ENCODE peak calls at places on chromosomes 3 and 15, in seven cellular contexts. One of them, this sample, is unnamed.

GRCh38 chr15:98815207-98815606 is 166.9 kb downstream of the IGF1R start:
- DNase-seq in GM12878: no peak
- DNase-seq in HCT116: no peak
- DNase-seq in K562: no peak
- DNase-seq in SK-N-SH: no peak
- DNase-seq in H1: no peak
- DNase-seq in HepG2: peak; percentile 20
- DNase-seq in this sample: no peak

GRCh38 chr15:41438206-41438605 is 21.3 kb downstream of the RTF1 start:
- DNase-seq in K562: peak; percentile 81
- DNase-seq in HCT116: no peak
- DNase-seq in SK-N-SH: no peak
- DNase-seq in HepG2: no peak
- DNase-seq in H1: no peak
- DNase-seq in GM12878: no peak
- DNase-seq in this sample: no peak

GRCh38 chr3:45716790-45717336 is 27.7 kb downstream of the SACM1L start:
- DNase-seq in HepG2: no peak
- DNase-seq in SK-N-SH: no peak
- DNase-seq in H1: no peak
- DNase-seq in GM12878: no peak
- DNase-seq in K562: no peak
- DNase-seq in HCT116: no peak
- DNase-seq in this sample: no peak

GRCh38 chr3:171574556-171575240 is 114.5 kb upstream of the TNIK start:
- DNase-seq in HCT116: no peak
- DNase-seq in HepG2: no peak
- DNase-seq in SK-N-SH: no peak
- DNase-seq in H1: no peak
- DNase-seq in K562: no peak
- DNase-seq in GM12878: no peak
- DNase-seq in this sample: no peak

GRCh38 chr3:196378442-196378841 is 40.3 kb upstream of the TM4SF19 start:
- DNase-seq in K562: peak; percentile 60
- DNase-seq in SK-N-SH: no peak
- DNase-seq in HCT116: no peak
- DNase-seq in HepG2: no peak
- DNase-seq in GM12878: no peak
- DNase-seq in H1: no peak
- DNase-seq in this sample: no peak

GRCh38 chr3:171806200-171807128 is 3.8 kb downstream of the PLD1 start:
- DNase-seq in HCT116: no peak
- DNase-seq in SK-N-SH: no peak
- DNase-seq in GM12878: no peak
- DNase-seq in K562: peak; percentile 74
- DNase-seq in HepG2: peak; percentile 95
- DNase-seq in H1: no peak
- DNase-seq in this sample: peak; percentile 42

GRCh38 chr3:135965129-135965505 is 411 bp upstream of the PPP2R3A start:
- DNase-seq in HepG2: no peak
- DNase-seq in SK-N-SH: no peak
- DNase-seq in HCT116: no peak
- DNase-seq in GM12878: no peak
- DNase-seq in H1: no peak
- DNase-seq in K562: no peak
- DNase-seq in this sample: peak; percentile 17

GRCh38 chr3:155701882-155702465 is 42.9 kb downstream of the PLCH1 start:
- DNase-seq in SK-N-SH: peak; percentile 43
- DNase-seq in H1: no peak
- DNase-seq in K562: peak; percentile 34
- DNase-seq in HCT116: peak; percentile 31
- DNase-seq in GM12878: no peak
- DNase-seq in HepG2: peak; percentile 62
- DNase-seq in this sample: peak; percentile 76

GRCh38 chr3:190064112-190064511 is 56.6 kb downstream of the P3H2 start:
- DNase-seq in K562: no peak
- DNase-seq in GM12878: no peak
- DNase-seq in HepG2: no peak
- DNase-seq in SK-N-SH: no peak
- DNase-seq in H1: no peak
- DNase-seq in HCT116: peak; percentile 33
- DNase-seq in this sample: no peak

GRCh38 chr3:181329024-181329423 is 339.5 kb upstream of the DNAJC19 start:
- DNase-seq in K562: no peak
- DNase-seq in SK-N-SH: no peak
- DNase-seq in GM12878: no peak
- DNase-seq in H1: no peak
- DNase-seq in HepG2: no peak
- DNase-seq in HCT116: no peak
- DNase-seq in this sample: no peak

GRCh38 chr15:98296653-98297052 is 336.1 kb downstream of the ARRDC4 start:
- DNase-seq in HepG2: no peak
- DNase-seq in H1: no peak
- DNase-seq in K562: no peak
- DNase-seq in SK-N-SH: no peak
- DNase-seq in GM12878: no peak
- DNase-seq in HCT116: no peak
- DNase-seq in this sample: peak; percentile 12

DNA sequence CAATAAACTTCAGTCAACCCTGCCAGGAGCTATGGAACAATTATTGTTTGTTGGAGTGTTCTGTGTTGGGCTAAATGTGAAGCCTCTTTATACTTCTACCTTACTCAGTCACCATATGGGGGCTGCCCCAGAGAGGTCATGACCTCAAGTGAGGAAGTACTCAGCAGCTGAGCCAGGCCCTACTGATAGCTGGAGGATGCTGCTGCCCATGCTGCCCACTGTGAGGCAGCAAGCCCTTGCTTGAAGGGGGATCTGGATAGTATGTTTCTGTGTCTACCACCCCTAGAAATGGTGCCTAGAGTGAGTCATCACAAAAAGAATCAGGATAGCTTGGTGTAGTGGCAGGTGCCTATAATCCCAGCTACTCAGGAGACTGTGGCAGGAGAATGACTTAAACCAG is 4.5 kb upstream of the RPL24 start:
- DNase-seq in GM12878: no peak
- DNase-seq in K562: peak; percentile 25
- DNase-seq in HCT116: no peak
- DNase-seq in HepG2: no peak
- DNase-seq in H1: no peak
- DNase-seq in SK-N-SH: no peak
- DNase-seq in this sample: no peak
- TF ChIP-seq JUND in GM12878: no peak
- TF ChIP-seq JUND in K562: no peak
- TF ChIP-seq JUND in HCT116: no peak
- TF ChIP-seq JUND in HepG2: no peak
- TF ChIP-seq JUND in H1: no peak
- TF ChIP-seq JUND in SK-N-SH: no peak
- TF ChIP-seq JUND in this sample: no peak

GRCh38 chr3:70726966-70727365 is 414.5 kb upstream of the MDFIC2 start:
- DNase-seq in K562: no peak
- DNase-seq in HepG2: no peak
- DNase-seq in GM12878: no peak
- DNase-seq in SK-N-SH: no peak
- DNase-seq in H1: no peak
- DNase-seq in HCT116: no peak
- DNase-seq in this sample: no peak
- TF ChIP-seq JUND in K562: no peak
- TF ChIP-seq JUND in HepG2: no peak
- TF ChIP-seq JUND in GM12878: no peak
- TF ChIP-seq JUND in SK-N-SH: no peak
- TF ChIP-seq JUND in H1: no peak
- TF ChIP-seq JUND in HCT116: no peak
- TF ChIP-seq JUND in this sample: no peak

GRCh38 chr15:88450125-88450798 is 16.9 kb downstream of the MRPL46 start:
- DNase-seq in HepG2: peak; percentile 53
- DNase-seq in H1: peak; percentile 98
- DNase-seq in GM12878: no peak
- DNase-seq in HCT116: peak; percentile 49
- DNase-seq in SK-N-SH: peak; percentile 71
- DNase-seq in K562: peak; percentile 81
- DNase-seq in this sample: peak; percentile 64
- TF ChIP-seq JUND in HepG2: no peak
- TF ChIP-seq JUND in H1: no peak
- TF ChIP-seq JUND in GM12878: no peak
- TF ChIP-seq JUND in HCT116: no peak
- TF ChIP-seq JUND in SK-N-SH: no peak
- TF ChIP-seq JUND in K562: no peak
- TF ChIP-seq JUND in this sample: no peak

DNA sequence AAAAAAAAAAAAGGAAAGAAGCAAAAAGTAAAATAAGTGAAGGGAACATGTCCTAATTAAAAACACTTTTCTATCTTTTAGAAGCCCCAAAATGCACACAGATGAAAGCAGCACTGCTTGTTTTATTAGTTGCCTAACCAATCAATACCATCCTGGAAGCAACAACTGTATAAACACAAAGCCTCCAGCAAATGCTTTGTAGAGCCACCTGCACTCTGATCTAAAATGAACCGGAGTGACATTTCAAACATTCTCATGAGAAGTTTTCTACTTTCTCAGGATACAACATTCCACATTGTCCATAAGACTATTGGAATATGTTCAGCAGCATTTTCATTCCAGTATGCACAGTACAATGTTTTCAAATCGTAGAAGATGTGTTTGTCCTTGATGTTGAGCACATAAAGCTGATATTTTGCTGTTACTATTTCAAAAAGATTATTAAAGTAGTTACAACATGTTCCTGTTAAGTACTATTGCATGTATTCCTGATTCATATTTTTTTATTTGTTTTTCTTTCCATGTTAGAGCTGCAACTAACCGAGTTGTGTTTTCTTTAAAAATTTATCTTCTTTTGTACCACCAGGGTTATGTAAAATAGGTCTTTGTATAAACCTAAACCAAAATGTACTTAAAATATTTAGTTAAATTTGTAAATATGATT is 50.3 kb upstream of the PLSCR5 start:
- DNase-seq in SK-N-SH: no peak
- DNase-seq in HCT116: no peak
- DNase-seq in GM12878: no peak
- DNase-seq in K562: no peak
- DNase-seq in HepG2: peak; percentile 59
- DNase-seq in H1: no peak
- DNase-seq in this sample: no peak
- TF ChIP-seq JUND in SK-N-SH: no peak
- TF ChIP-seq JUND in HCT116: no peak
- TF ChIP-seq JUND in GM12878: no peak
- TF ChIP-seq JUND in K562: no peak
- TF ChIP-seq JUND in HepG2: no peak
- TF ChIP-seq JUND in H1: no peak
- TF ChIP-seq JUND in this sample: no peak

GRCh38 chr3:108221403-108221802 is 821 bp downstream of the IFT57 start:
- DNase-seq in HepG2: no peak
- DNase-seq in SK-N-SH: no peak
- DNase-seq in GM12878: no peak
- DNase-seq in HCT116: no peak
- DNase-seq in H1: no peak
- DNase-seq in K562: no peak
- DNase-seq in this sample: no peak
- TF ChIP-seq JUND in HepG2: no peak
- TF ChIP-seq JUND in SK-N-SH: no peak
- TF ChIP-seq JUND in GM12878: no peak
- TF ChIP-seq JUND in HCT116: no peak
- TF ChIP-seq JUND in H1: no peak
- TF ChIP-seq JUND in K562: no peak
- TF ChIP-seq JUND in this sample: no peak

DNA sequence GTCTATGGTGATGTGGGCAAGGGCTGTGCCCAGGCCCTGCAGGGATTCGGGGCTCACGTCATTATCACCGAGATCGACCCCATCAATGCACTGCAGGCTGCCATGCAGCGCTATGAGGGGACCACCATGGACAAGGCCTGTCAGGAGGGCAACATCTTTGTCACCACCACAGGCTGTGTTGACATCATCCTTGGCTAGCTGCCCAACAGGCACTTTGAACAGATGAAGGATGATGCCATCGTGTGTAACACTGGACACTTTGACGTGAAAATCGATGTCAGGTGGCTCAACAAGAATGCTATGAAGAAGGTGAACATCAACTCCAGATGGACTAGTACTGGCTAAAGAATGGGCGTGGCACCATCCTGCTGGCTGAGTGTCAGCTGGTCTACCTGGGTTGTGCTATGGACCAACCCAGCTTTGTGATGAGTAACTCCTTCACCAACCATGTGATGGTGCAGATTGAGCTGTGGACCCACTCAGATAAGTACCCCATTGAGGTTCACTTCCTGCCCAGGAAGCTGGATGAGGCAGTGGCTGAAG is 6.1 kb upstream of the USP8 start:
- DNase-seq in K562: no peak
- DNase-seq in SK-N-SH: no peak
- DNase-seq in HepG2: no peak
- DNase-seq in HCT116: peak; percentile 24
- DNase-seq in H1: no peak
- DNase-seq in GM12878: no peak
- DNase-seq in this sample: no peak
- TF ChIP-seq JUND in K562: peak; percentile 89
- TF ChIP-seq JUND in SK-N-SH: no peak
- TF ChIP-seq JUND in HepG2: no peak
- TF ChIP-seq JUND in HCT116: no peak
- TF ChIP-seq JUND in H1: no peak
- TF ChIP-seq JUND in GM12878: no peak
- TF ChIP-seq JUND in this sample: no peak

GRCh38 chr15:40257656-40258450 is 19.0 kb downstream of the PAK6 start:
- DNase-seq in HepG2: no peak
- DNase-seq in K562: peak; percentile 42
- DNase-seq in GM12878: no peak
- DNase-seq in H1: no peak
- DNase-seq in HCT116: no peak
- DNase-seq in SK-N-SH: no peak
- DNase-seq in this sample: no peak
- TF ChIP-seq JUND in HepG2: no peak
- TF ChIP-seq JUND in K562: peak; percentile 34
- TF ChIP-seq JUND in GM12878: no peak
- TF ChIP-seq JUND in H1: no peak
- TF ChIP-seq JUND in HCT116: no peak
- TF ChIP-seq JUND in SK-N-SH: no peak
- TF ChIP-seq JUND in this sample: no peak

This sample was measured in T47D.